ENCODE peak calls at places on chromosomes 2 and 18, in ten cellular contexts. B is WERI-Rb-1; Z is activated CD8-positive, alpha-beta memory T cell treated with anti-CD3 and anti-CD28 coated beads, Interleukin-2, amount 50 U/mL, for 48 hours; W is upper lobe of right lung; X is left ventricle myocardium superior; L is DND-41; K is T-helper 2 cell; F is 8988T; D is HL-60; E is frontal cortex. V is an unnamed sample.
A peak's percentile ranks its signal among the peaks of the same experiment; 100 is the strongest.

GRCh38 chr2:193462411-193462810 is 1267.7 kb upstream of the TMEFF2 start:
- DNase-seq in X (no peak), K (no peak), W (no peak), E (no peak), F (no peak), D (no peak), L (no peak), B (no peak), Z (no peak), V (no peak)

GRCh38 chr2:177129610-177130009 is 83.0 kb upstream of the HNRNPA3 start:
- DNase-seq in K (no peak), F (no peak), X (no peak), E (no peak), L (peak; percentile 46), B (no peak), Z (no peak), W (no peak), D (no peak), V (no peak)

GRCh38 chr2:120613742-120614481 is 121.8 kb upstream of the GLI2 start:
- DNase-seq in E (no peak), K (no peak), F (no peak), W (no peak), L (no peak), D (no peak), X (no peak), Z (no peak), B (no peak), V (no peak)

GRCh38 chr2:129755786-129756185 is 223.7 kb upstream of the RAB6C start:
- DNase-seq in E (no peak), L (no peak), D (no peak), F (no peak), Z (no peak), W (no peak), K (no peak), X (no peak), B (no peak), V (no peak)

GRCh38 chr2:85326946-85327756 is 638 bp downstream of the TGOLN2 start:
- DNase-seq in E (no peak), F (no peak), L (peak; percentile 76), D (no peak), B (peak; percentile 22), Z (peak; percentile 83), K (peak; percentile 84), W (peak; percentile 76), X (peak; percentile 60), V (no peak)

GRCh38 chr18:25456284-25456683 is 104.3 kb upstream of the ZNF521 start:
- DNase-seq in Z (no peak), F (no peak), B (no peak), X (peak; percentile 32), W (no peak), K (no peak), D (no peak), E (no peak), L (no peak), V (no peak)

GRCh38 chr2:46780411-46780800 is 135.2 kb downstream of the MCFD2 start:
- DNase-seq in Z (no peak), L (no peak), K (no peak), E (no peak), B (no peak), D (no peak), X (peak; percentile 72), F (no peak), W (no peak), V (no peak)

GRCh38 chr2:10221443-10221842 is 81.3 kb upstream of the HPCAL1 start:
- DNase-seq in X (peak; percentile 13), L (no peak), B (no peak), K (no peak), W (no peak), E (no peak), D (no peak), Z (no peak), F (no peak), V (no peak)

GRCh38 chr2:140502951-140503630 is 1627.7 kb downstream of the LRP1B start:
- DNase-seq in W (no peak), D (no peak), B (no peak), F (no peak), X (no peak), L (no peak), E (no peak), K (no peak), Z (no peak), V (no peak)

GRCh38 chr2:230691005-230691647 is 21.5 kb upstream of the CAB39 start:
- DNase-seq in F (peak; percentile 37), Z (no peak), W (no peak), K (no peak), L (no peak), B (no peak), E (no peak), D (no peak), X (no peak), V (no peak)

GRCh38 chr18:51279367-51279984 is 82.0 kb upstream of the MEX3C start:
- DNase-seq in D (no peak), E (no peak), W (no peak), L (no peak), K (no peak), Z (no peak), B (no peak), F (no peak), X (no peak), V (no peak)

GRCh38 chr2:207046642-207047213 is 107.4 kb downstream of the CPO start:
- DNase-seq in D (no peak), K (peak; percentile 80), Z (no peak), F (no peak), B (no peak), W (no peak), L (peak; percentile 11), E (no peak), X (no peak), V (no peak)

GRCh38 chr2:8487461-8487932 is 194.4 kb upstream of the ID2 start:
- DNase-seq in F (no peak), X (no peak), W (no peak), L (no peak), D (no peak), E (no peak), K (peak; percentile 23), Z (no peak), B (no peak), V (no peak)

GRCh38 chr2:126994340-126994777 is 95.7 kb downstream of the TEX51 start:
- DNase-seq in X (no peak), W (no peak), L (no peak), E (no peak), D (no peak), F (no peak), Z (no peak), K (no peak), B (no peak), V (no peak)

GRCh38 chr2:101679037-101679726 is 18.3 kb upstream of the MAP4K4 start:
- DNase-seq in E (no peak), X (no peak), W (no peak), D (no peak), F (no peak), B (no peak), Z (no peak), L (no peak), K (no peak), V (no peak)

GRCh38 chr2:236366049-236366387 is 101.8 kb upstream of the ASB18 start:
- DNase-seq in Z (no peak), L (no peak), X (no peak), B (no peak), K (no peak), E (no peak), F (no peak), W (no peak), D (no peak), V (no peak)

GRCh38 chr2:128378231-128379020 is 59.8 kb upstream of the HS6ST1 start:
- DNase-seq in X (no peak), F (no peak), B (no peak), Z (no peak), E (no peak), D (no peak), W (peak; percentile 61), K (no peak), L (no peak), V (no peak)

GRCh38 chr2:18749912-18750526 is 160.7 kb upstream of the NT5C1B start:
- DNase-seq in D (no peak), Z (no peak), W (no peak), L (peak; percentile 39), B (peak; percentile 55), E (peak; percentile 10), F (no peak), K (peak; percentile 40), X (no peak), V (no peak)

GRCh38 chr2:40499437-40499836 is 47.5 kb upstream of the SLC8A1 start:
- DNase-seq in L (no peak), B (no peak), F (no peak), X (no peak), K (no peak), W (no peak), Z (no peak), E (no peak), D (no peak), V (no peak)

GRCh38 chr2:65137197-65137780 is 7.4 kb upstream of the RAB1A start:
- DNase-seq in D (no peak), B (no peak), X (no peak), F (no peak), Z (no peak), L (no peak), K (no peak), W (no peak), E (no peak), V (no peak)

GRCh38 chr2:10759151-10759714 is 37.8 kb downstream of the ATP6V1C2 start:
- DNase-seq in D (no peak), E (no peak), Z (no peak), L (no peak), X (no peak), F (no peak), K (no peak), B (no peak), W (no peak), V (no peak)

GRCh38 chr2:179788104-179788503 is 73.3 kb downstream of the ZNF385B start:
- DNase-seq in D (no peak), K (no peak), X (no peak), B (no peak), W (no peak), L (no peak), Z (no peak), F (no peak), E (no peak), V (no peak)

GRCh38 chr2:69083126-69083733 is 70.3 kb downstream of the ANTXR1 start:
- DNase-seq in W (no peak), Z (no peak), F (no peak), X (no peak), L (no peak), B (peak; percentile 70), E (no peak), D (peak; percentile 28), K (no peak), V (no peak)

GRCh38 chr2:210620456-210620855 is 64.1 kb downstream of the CPS1 start:
- DNase-seq in W (no peak), L (no peak), D (no peak), K (no peak), B (no peak), F (no peak), X (no peak), Z (no peak), E (no peak), V (no peak)

GRCh38 chr18:45850021-45850420 is 24.5 kb downstream of the SIGLEC15 start:
- DNase-seq in W (no peak), L (no peak), K (no peak), Z (no peak), B (peak; percentile 34), D (no peak), F (no peak), E (no peak), X (no peak), V (no peak)

GRCh38 chr18:3914116-3914515 is 464.1 kb downstream of the TGIF1 start:
- DNase-seq in F (no peak), D (no peak), X (no peak), B (no peak), K (no peak), L (no peak), W (no peak), Z (no peak), E (no peak), V (no peak)

GRCh38 chr18:10023853-10024638 is 110.2 kb downstream of the VAPA start:
- DNase-seq in F (no peak), E (no peak), B (no peak), W (no peak), X (no peak), Z (no peak), D (no peak), L (no peak), K (no peak), V (no peak)

GRCh38 chr2:174965992-174966789 is 39.0 kb downstream of the CHN1 start:
- DNase-seq in W (no peak), E (no peak), X (no peak), Z (no peak), L (no peak), F (no peak), D (no peak), K (peak; percentile 61), B (no peak), V (no peak)

V was measured in GF-D8.